ENCODE peak calls at places on chromosomes 3 and 15, in five cellular contexts. C is breast epithelium, W is suprapubic skin, A is IMR-90, U is HCT116. V is an unnamed sample.

GRCh38 chr3:184209146-184209923 is 20.1 kb upstream of the VWA5B2 start:
- DNase-seq in C (no peak), W (no peak), A (no peak), U (no peak), V (no peak)

GRCh38 chr3:161150001-161150525 is 44.9 kb upstream of the B3GALNT1 start:
- DNase-seq in C (no peak), W (no peak), A (no peak), U (no peak), V (no peak)

GRCh38 chr3:136042608-136043221 is 77.2 kb downstream of the PPP2R3A start:
- DNase-seq in C (no peak), W (no peak), A (peak; percentile 70), U (peak; percentile 37), V (no peak)

GRCh38 chr3:154040283-154040682 is 80.9 kb upstream of the ARHGEF26 start:
- DNase-seq in C (no peak), W (no peak), A (peak; percentile 7), U (peak; percentile 22), V (no peak)

GRCh38 chr3:138348107-138348949 is at the start of gene MRAS:
- DNase-seq in C (peak; percentile 55), W (peak; percentile 86), A (peak; percentile 73), U (peak; percentile 57), V (no peak)

GRCh38 chr15:94383041-94383440 is 151.7 kb downstream of the MCTP2 start:
- DNase-seq in C (no peak), W (no peak), A (no peak), U (no peak), V (no peak)

GRCh38 chr15:100131321-100132224 is 210.2 kb downstream of the ADAMTS17 start:
- DNase-seq in C (no peak), W (no peak), A (peak; percentile 39), U (no peak), V (no peak)

GRCh38 chr3:13452490-13453335 is 27.4 kb upstream of the HDAC11 start:
- DNase-seq in C (no peak), W (no peak), A (peak; percentile 53), U (peak; percentile 31), V (no peak)

GRCh38 chr3:99249627-99250026 is 348.1 kb upstream of the DCBLD2 start:
- DNase-seq in C (no peak), W (no peak), A (no peak), U (no peak), V (no peak)

GRCh38 chr15:58066042-58066867 is 744 bp upstream of the ALDH1A2 start:
- DNase-seq in C (peak; percentile 24), W (peak; percentile 81), A (peak; percentile 4), U (peak; percentile 21), V (no peak)

GRCh38 chr15:58063612-58064011 is 1.9 kb downstream of the ALDH1A2 start:
- DNase-seq in C (no peak), W (no peak), A (no peak), U (no peak), V (no peak)

GRCh38 chr15:58065011-58065444 is 483 bp downstream of the ALDH1A2 start:
- DNase-seq in C (no peak), W (peak; percentile 74), A (no peak), U (no peak), V (no peak)

GRCh38 chr15:58064119-58065010 is 1.1 kb downstream of the ALDH1A2 start:
- DNase-seq in C (no peak), W (no peak), A (no peak), U (no peak), V (no peak)

DNA sequence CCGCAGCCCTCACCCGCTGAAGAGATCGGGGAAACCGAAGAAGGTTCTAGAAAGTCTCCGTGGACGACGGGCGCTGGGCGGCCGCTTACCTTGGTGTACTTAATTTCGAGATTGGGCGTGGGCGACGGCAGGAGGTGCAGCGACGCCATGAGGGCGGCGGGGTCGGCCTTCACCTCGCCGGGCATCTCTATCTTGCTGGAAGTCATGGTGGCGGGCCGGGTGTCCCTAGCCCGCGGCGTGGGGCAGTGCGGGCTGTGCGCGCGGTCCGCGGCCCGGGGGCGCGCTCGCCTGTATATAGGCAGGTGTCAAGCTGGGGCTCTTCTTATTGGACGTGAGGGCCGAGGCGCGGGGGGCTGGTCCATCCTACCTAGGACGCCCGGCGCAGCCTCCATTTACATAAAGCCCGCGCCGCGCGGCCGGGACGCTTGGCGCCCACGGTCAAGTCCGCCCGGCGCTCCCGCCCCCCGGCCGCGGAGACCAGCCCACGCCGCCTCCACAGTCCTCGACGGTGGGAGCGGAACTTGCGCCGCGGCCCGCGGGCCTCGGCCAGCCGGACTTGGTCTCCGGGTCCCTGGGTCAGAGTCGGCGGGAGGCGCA is at the start of gene ALDH1A2:
- DNase-seq in C (no peak), W (peak; percentile 75), A (no peak), U (no peak), V (no peak)
- TF ChIP-seq POLR2A in C (no peak), W (no peak), A (no peak), U (no peak), V (no peak)

GRCh38 chr3:124117486-124117885 is 125.6 kb upstream of the ROPN1 start:
- DNase-seq in C (no peak), W (no peak), A (peak; percentile 82), U (no peak), V (no peak)
- H3K4me1 ChIP-seq in C (no peaks in the 10 kb centered on the region), W (peaks cover 19% of the 10 kb centered on the region), A (peaks cover 21% of the 10 kb centered on the region), U (no peaks in the 10 kb centered on the region), V (peaks cover 7% of the 10 kb centered on the region)

DNA sequence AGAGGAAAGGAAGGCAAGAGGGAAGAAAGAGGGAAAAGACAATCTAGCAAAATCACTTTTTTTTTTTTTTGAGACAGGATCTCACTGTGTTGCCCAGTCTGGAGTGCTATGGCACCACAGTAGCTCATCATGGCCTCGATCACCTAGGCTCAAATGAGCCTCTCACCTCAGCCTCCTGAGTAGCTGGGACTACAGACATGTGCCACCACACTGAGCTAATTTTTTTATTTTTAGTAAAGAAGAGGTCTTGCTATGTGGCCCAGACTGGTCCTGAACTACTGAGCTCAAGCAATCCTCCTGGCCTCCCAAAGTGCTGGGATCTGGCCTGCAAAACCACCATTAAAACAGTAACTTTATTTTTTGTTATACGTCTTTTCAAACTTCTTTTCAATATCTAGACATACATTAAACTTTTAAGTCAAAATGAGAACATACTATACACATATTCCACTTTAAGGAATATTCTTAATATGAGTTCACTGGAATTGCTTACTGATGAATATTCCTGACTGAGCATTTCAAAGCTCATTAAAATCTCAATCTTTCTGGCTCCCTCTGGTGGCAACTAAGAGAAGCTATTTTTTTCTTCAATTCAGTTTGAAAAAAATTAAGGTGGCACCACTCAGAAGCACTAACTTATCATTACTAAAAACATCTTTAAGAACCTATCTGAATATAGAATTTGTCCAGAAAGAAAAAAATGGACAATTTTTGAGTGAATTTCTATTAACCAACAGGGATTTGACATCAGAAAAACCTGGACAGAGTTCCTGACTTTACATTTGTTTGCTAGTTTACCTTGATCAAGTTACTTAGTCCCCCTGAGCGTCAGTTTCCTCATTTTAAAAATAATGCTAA is 40.9 kb downstream of the UACA start:
- DNase-seq in C (no peak), W (no peak), A (peak; percentile 74), U (peak; percentile 45), V (no peak)
- TF ChIP-seq POLR2A in C (no peak), W (no peak), A (no peak), U (no peak), V (no peak)

GRCh38 chr3:156685752-156686151 is 11.4 kb downstream of the TIPARP start:
- DNase-seq in C (no peak), W (no peak), A (no peak), U (no peak), V (no peak)
- H3K4me1 ChIP-seq in C (no peaks in the 10 kb centered on the region), W (peaks cover 96% of the 10 kb centered on the region), A (peaks cover 31% of the 10 kb centered on the region), U (no peaks in the 10 kb centered on the region), V (peaks cover 62% of the 10 kb centered on the region)